ENCODE peak calls at places on chromosomes 4 and X, in eight cellular contexts. One of them, this sample, is unnamed.
A peak's percentile ranks its signal among the peaks of the same experiment; 100 is the strongest.

GRCh38 chrX:110051559-110051958 is 48.6 kb downstream of the TMEM164 start:
- DNase-seq in prostate gland: no peak
- DNase-seq in left lung: no peak
- DNase-seq in endodermal cell: no peak
- DNase-seq in right atrium auricular region: no peak
- DNase-seq in brain microvascular endothelial cell: no peak
- DNase-seq in BJ: no peak
- DNase-seq in stomach: no peak
- DNase-seq in this sample: no peak

GRCh38 chr4:85777908-85778808 is 303.2 kb downstream of the ARHGAP24 start:
- DNase-seq in prostate gland: no peak
- DNase-seq in stomach: no peak
- DNase-seq in BJ: no peak
- DNase-seq in right atrium auricular region: no peak
- DNase-seq in left lung: no peak
- DNase-seq in brain microvascular endothelial cell: no peak
- DNase-seq in endodermal cell: no peak
- DNase-seq in this sample: no peak

GRCh38 chr4:108878781-108879180 is 115.9 kb upstream of the ETNPPL start:
- DNase-seq in endodermal cell: no peak
- DNase-seq in BJ: no peak
- DNase-seq in brain microvascular endothelial cell: no peak
- DNase-seq in right atrium auricular region: no peak
- DNase-seq in prostate gland: no peak
- DNase-seq in left lung: no peak
- DNase-seq in stomach: no peak
- DNase-seq in this sample: no peak

GRCh38 chrX:37679230-37679629 is 6.4 kb upstream of the XK start:
- DNase-seq in right atrium auricular region: no peak
- DNase-seq in endodermal cell: no peak
- DNase-seq in stomach: no peak
- DNase-seq in BJ: no peak
- DNase-seq in left lung: no peak
- DNase-seq in prostate gland: no peak
- DNase-seq in brain microvascular endothelial cell: no peak
- DNase-seq in this sample: no peak

GRCh38 chrX:69501433-69501832 is 2.7 kb upstream of the NALF2 start:
- DNase-seq in brain microvascular endothelial cell: no peak
- DNase-seq in endodermal cell: peak; percentile 82
- DNase-seq in right atrium auricular region: no peak
- DNase-seq in prostate gland: no peak
- DNase-seq in BJ: no peak
- DNase-seq in stomach: peak; percentile 47
- DNase-seq in left lung: no peak
- DNase-seq in this sample: no peak

GRCh38 chr4:37555324-37555723 is 130.9 kb downstream of the RELL1 start:
- DNase-seq in right atrium auricular region: no peak
- DNase-seq in endodermal cell: no peak
- DNase-seq in left lung: no peak
- DNase-seq in stomach: no peak
- DNase-seq in BJ: no peak
- DNase-seq in prostate gland: no peak
- DNase-seq in brain microvascular endothelial cell: no peak
- DNase-seq in this sample: no peak

GRCh38 chrX:1242901-1243402 is 25.7 kb upstream of the CSF2RA start:
- DNase-seq in brain microvascular endothelial cell: no peak
- DNase-seq in prostate gland: no peak
- DNase-seq in left lung: no peak
- DNase-seq in stomach: no peak
- DNase-seq in BJ: peak; percentile 10
- DNase-seq in right atrium auricular region: no peak
- DNase-seq in endodermal cell: peak; percentile 82
- DNase-seq in this sample: no peak

GRCh38 chr4:95949136-95949765 is 109.4 kb downstream of the PDHA2 start:
- DNase-seq in right atrium auricular region: no peak
- DNase-seq in brain microvascular endothelial cell: peak; percentile 47
- DNase-seq in left lung: no peak
- DNase-seq in stomach: no peak
- DNase-seq in endodermal cell: no peak
- DNase-seq in prostate gland: no peak
- DNase-seq in BJ: no peak
- DNase-seq in this sample: no peak

GRCh38 chr4:2065106-2065930 is 6.2 kb downstream of the NAT8L start:
- DNase-seq in brain microvascular endothelial cell: no peak
- DNase-seq in left lung: no peak
- DNase-seq in prostate gland: no peak
- DNase-seq in right atrium auricular region: no peak
- DNase-seq in endodermal cell: peak; percentile 45
- DNase-seq in BJ: no peak
- DNase-seq in stomach: no peak
- DNase-seq in this sample: no peak

GRCh38 chr4:98653006-98653405 is 5.4 kb downstream of the TSPAN5 start:
- DNase-seq in BJ: no peak
- DNase-seq in prostate gland: no peak
- DNase-seq in endodermal cell: no peak
- DNase-seq in brain microvascular endothelial cell: peak; percentile 75
- DNase-seq in right atrium auricular region: no peak
- DNase-seq in left lung: no peak
- DNase-seq in stomach: no peak
- DNase-seq in this sample: no peak

GRCh38 chr4:140726776-140727500 is 29.2 kb downstream of the TBC1D9 start:
- DNase-seq in prostate gland: no peak
- DNase-seq in left lung: no peak
- DNase-seq in BJ: no peak
- DNase-seq in brain microvascular endothelial cell: peak; percentile 62
- DNase-seq in stomach: no peak
- DNase-seq in endodermal cell: no peak
- DNase-seq in right atrium auricular region: no peak
- DNase-seq in this sample: no peak

GRCh38 chr4:92045718-92046117 is 258.0 kb upstream of the GRID2 start:
- DNase-seq in endodermal cell: no peak
- DNase-seq in right atrium auricular region: no peak
- DNase-seq in BJ: no peak
- DNase-seq in stomach: no peak
- DNase-seq in brain microvascular endothelial cell: no peak
- DNase-seq in left lung: no peak
- DNase-seq in prostate gland: no peak
- DNase-seq in this sample: no peak

GRCh38 chrX:10756365-10756915 is 136.1 kb upstream of the MID1 start:
- DNase-seq in endodermal cell: no peak
- DNase-seq in stomach: no peak
- DNase-seq in left lung: no peak
- DNase-seq in prostate gland: no peak
- DNase-seq in BJ: peak; percentile 49
- DNase-seq in brain microvascular endothelial cell: peak; percentile 86
- DNase-seq in right atrium auricular region: no peak
- DNase-seq in this sample: no peak

GRCh38 chrX:34805951-34806350 is 136.6 kb upstream of the FAM47B start:
- DNase-seq in prostate gland: no peak
- DNase-seq in brain microvascular endothelial cell: no peak
- DNase-seq in endodermal cell: no peak
- DNase-seq in stomach: no peak
- DNase-seq in right atrium auricular region: no peak
- DNase-seq in left lung: no peak
- DNase-seq in BJ: no peak
- DNase-seq in this sample: no peak

GRCh38 chr4:42515156-42515884 is 118.0 kb downstream of the SHISA3 start:
- DNase-seq in brain microvascular endothelial cell: no peak
- DNase-seq in right atrium auricular region: no peak
- DNase-seq in prostate gland: no peak
- DNase-seq in stomach: no peak
- DNase-seq in left lung: no peak
- DNase-seq in BJ: no peak
- DNase-seq in endodermal cell: peak; percentile 68
- DNase-seq in this sample: no peak

DNA sequence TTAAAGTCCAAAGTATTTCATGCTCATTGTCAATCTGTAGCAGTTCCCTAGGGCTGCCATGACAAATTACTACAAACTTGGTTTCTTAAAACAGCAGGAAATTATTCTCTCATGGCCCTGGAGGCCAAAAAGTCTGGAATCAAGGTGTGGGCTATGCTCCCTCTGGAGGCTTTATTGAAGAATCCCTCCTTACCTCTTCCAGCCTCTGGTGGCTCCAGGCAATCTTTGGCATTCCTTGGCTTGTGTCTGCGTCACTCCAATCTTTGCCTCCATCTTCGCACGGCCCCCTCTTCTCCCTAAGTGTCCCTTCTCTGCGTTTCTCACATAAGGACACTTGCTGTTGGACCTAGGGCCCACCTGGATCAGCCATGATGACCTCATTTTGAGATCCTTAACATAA is 170.4 kb downstream of the SMIM20 start:
- DNase-seq in BJ: no peak
- DNase-seq in prostate gland: no peak
- DNase-seq in endodermal cell: no peak
- DNase-seq in stomach: no peak
- DNase-seq in right atrium auricular region: no peak
- DNase-seq in left lung: no peak
- DNase-seq in brain microvascular endothelial cell: no peak
- DNase-seq in this sample: no peak
- TF ChIP-seq CTCF in BJ: peak; percentile 4
- TF ChIP-seq CTCF in prostate gland: no peak
- TF ChIP-seq CTCF in endodermal cell: peak; percentile 44
- TF ChIP-seq CTCF in stomach: no peak
- TF ChIP-seq CTCF in right atrium auricular region: no peak
- TF ChIP-seq CTCF in left lung: no peak
- TF ChIP-seq CTCF in brain microvascular endothelial cell: no peak
- TF ChIP-seq CTCF in this sample: no peak

DNA sequence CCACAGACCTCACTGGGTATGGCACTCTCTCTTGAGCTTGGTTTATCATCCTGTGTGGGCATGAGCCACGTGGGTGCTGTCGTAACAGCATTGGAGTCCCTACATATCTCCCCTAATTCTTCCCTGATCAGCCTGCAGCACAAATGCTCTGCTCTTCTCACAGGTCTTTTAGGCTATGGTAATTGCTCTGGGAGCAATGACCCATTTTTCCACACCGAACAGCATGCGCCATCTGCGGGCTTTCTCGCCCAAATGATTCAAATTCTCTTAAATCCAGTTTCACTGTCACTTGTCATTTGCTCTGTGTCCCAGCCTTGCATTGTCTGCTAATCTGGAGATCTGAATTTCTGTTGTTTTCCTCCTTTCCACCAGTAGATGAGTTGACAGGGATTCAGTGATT is 48.9 kb upstream of the GATB start:
- DNase-seq in prostate gland: no peak
- DNase-seq in brain microvascular endothelial cell: no peak
- DNase-seq in endodermal cell: no peak
- DNase-seq in stomach: no peak
- DNase-seq in left lung: no peak
- DNase-seq in right atrium auricular region: no peak
- DNase-seq in BJ: no peak
- DNase-seq in this sample: no peak
- H3K4me3 ChIP-seq in prostate gland: no peak overlapping the region
- H3K4me3 ChIP-seq in brain microvascular endothelial cell: no peak overlapping the region
- H3K4me3 ChIP-seq in endodermal cell: no peak overlapping the region
- H3K4me3 ChIP-seq in stomach: no peak overlapping the region
- H3K4me3 ChIP-seq in left lung: no peak overlapping the region
- H3K4me3 ChIP-seq in right atrium auricular region: no peak overlapping the region
- H3K4me3 ChIP-seq in BJ: no peak overlapping the region
- H3K4me3 ChIP-seq in this sample: no peak overlapping the region

GRCh38 chrX:40660381-40660780 is 13.0 kb upstream of the CXorf38 start:
- DNase-seq in right atrium auricular region: no peak
- DNase-seq in BJ: no peak
- DNase-seq in left lung: no peak
- DNase-seq in endodermal cell: no peak
- DNase-seq in prostate gland: no peak
- DNase-seq in stomach: no peak
- DNase-seq in brain microvascular endothelial cell: no peak
- DNase-seq in this sample: no peak
- H3K27me3 ChIP-seq in right atrium auricular region: no peaks in the 10 kb centered on the region
- H3K27me3 ChIP-seq in BJ: no peaks in the 10 kb centered on the region
- H3K27me3 ChIP-seq in left lung: peaks cover 10% of the 10 kb centered on the region
- H3K27me3 ChIP-seq in endodermal cell: no peaks in the 10 kb centered on the region
- H3K27me3 ChIP-seq in prostate gland: no peaks in the 10 kb centered on the region
- H3K27me3 ChIP-seq in stomach: peaks cover 5% of the 10 kb centered on the region
- H3K27me3 ChIP-seq in brain microvascular endothelial cell: no peaks in the 10 kb centered on the region
- H3K27me3 ChIP-seq in this sample: no peaks in the 10 kb centered on the region

GRCh38 chrX:111867236-111867635 is 8.7 kb upstream of the TRPC5OS start:
- DNase-seq in prostate gland: no peak
- DNase-seq in BJ: no peak
- DNase-seq in right atrium auricular region: no peak
- DNase-seq in brain microvascular endothelial cell: no peak
- DNase-seq in left lung: no peak
- DNase-seq in stomach: no peak
- DNase-seq in endodermal cell: no peak
- DNase-seq in this sample: no peak

GRCh38 chrX:111868726-111869638 is 7.0 kb upstream of the TRPC5OS start:
- DNase-seq in right atrium auricular region: no peak
- DNase-seq in BJ: no peak
- DNase-seq in stomach: no peak
- DNase-seq in left lung: no peak
- DNase-seq in brain microvascular endothelial cell: no peak
- DNase-seq in endodermal cell: peak; percentile 46
- DNase-seq in prostate gland: no peak
- DNase-seq in this sample: no peak

GRCh38 chrX:111874241-111874640 is 1.7 kb upstream of the TRPC5OS start:
- DNase-seq in prostate gland: no peak
- DNase-seq in stomach: no peak
- DNase-seq in left lung: no peak
- DNase-seq in endodermal cell: no peak
- DNase-seq in BJ: no peak
- DNase-seq in right atrium auricular region: no peak
- DNase-seq in brain microvascular endothelial cell: no peak
- DNase-seq in this sample: no peak

GRCh38 chrX:111869639-111870034 is 6.3 kb upstream of the TRPC5OS start:
- DNase-seq in right atrium auricular region: no peak
- DNase-seq in BJ: no peak
- DNase-seq in left lung: no peak
- DNase-seq in endodermal cell: peak; percentile 84
- DNase-seq in brain microvascular endothelial cell: peak; percentile 27
- DNase-seq in stomach: peak; percentile 28
- DNase-seq in prostate gland: peak; percentile 17
- DNase-seq in this sample: no peak
- TF ChIP-seq CTCF in right atrium auricular region: peak; percentile 78
- TF ChIP-seq CTCF in BJ: peak; percentile 59
- TF ChIP-seq CTCF in left lung: peak; percentile 31
- TF ChIP-seq CTCF in endodermal cell: peak; percentile 94
- TF ChIP-seq CTCF in brain microvascular endothelial cell: peak; percentile 70
- TF ChIP-seq CTCF in stomach: no peak
- TF ChIP-seq CTCF in prostate gland: peak; percentile 61
- TF ChIP-seq CTCF in this sample: peak; percentile 26

GRCh38 chr4:39976141-39976944 is 1.4 kb downstream of the PDS5A start:
- DNase-seq in right atrium auricular region: peak; percentile 79
- DNase-seq in stomach: peak; percentile 71
- DNase-seq in brain microvascular endothelial cell: peak; percentile 75
- DNase-seq in BJ: peak; percentile 25
- DNase-seq in left lung: peak; percentile 78
- DNase-seq in prostate gland: peak; percentile 74
- DNase-seq in endodermal cell: peak; percentile 92
- DNase-seq in this sample: peak; percentile 24
- H3K4me3 ChIP-seq in right atrium auricular region: peak overlapping the region; percentile 91
- H3K4me3 ChIP-seq in stomach: peak overlapping the region; percentile 92
- H3K4me3 ChIP-seq in brain microvascular endothelial cell: peak overlapping the region; percentile 81
- H3K4me3 ChIP-seq in BJ: peak overlapping the region; percentile 94
- H3K4me3 ChIP-seq in left lung: peak overlapping the region; percentile 94
- H3K4me3 ChIP-seq in prostate gland: peak overlapping the region; percentile 93
- H3K4me3 ChIP-seq in endodermal cell: peak overlapping the region; percentile 93
- H3K4me3 ChIP-seq in this sample: peak overlapping the region; percentile 99